ENCODE peak calls at places on chromosome 13, in four cellular contexts. One of them, this sample, is unnamed.

GRCh38 chr13:33401238-33401637 is 115.7 kb upstream of the STARD13 start:
- DNase-seq in body of pancreas: peak
- DNase-seq in BJ: no peak
- DNase-seq in natural killer cell: no peak
- DNase-seq in this sample: no peak

GRCh38 chr13:61898207-61898606 is 482.6 kb upstream of the PCDH20 start:
- DNase-seq in body of pancreas: no peak
- DNase-seq in BJ: no peak
- DNase-seq in natural killer cell: no peak
- DNase-seq in this sample: no peak

GRCh38 chr13:34420975-34421719 is 520.9 kb upstream of the NBEA start:
- DNase-seq in body of pancreas: no peak
- DNase-seq in BJ: no peak
- DNase-seq in natural killer cell: no peak
- DNase-seq in this sample: no peak

GRCh38 chr13:47066261-47066660 is 169.4 kb upstream of the HTR2A start:
- DNase-seq in body of pancreas: no peak
- DNase-seq in BJ: no peak
- DNase-seq in natural killer cell: no peak
- DNase-seq in this sample: no peak

GRCh38 chr13:80979035-80979641 is 638.2 kb upstream of the SPRY2 start:
- DNase-seq in body of pancreas: peak
- DNase-seq in BJ: peak
- DNase-seq in natural killer cell: no peak
- DNase-seq in this sample: peak

GRCh38 chr13:59452189-59452588 is 711.5 kb downstream of the DIAPH3 start:
- DNase-seq in body of pancreas: no peak
- DNase-seq in BJ: no peak
- DNase-seq in natural killer cell: no peak
- DNase-seq in this sample: no peak

GRCh38 chr13:38766799-38767198 is 79.9 kb downstream of the FREM2 start:
- DNase-seq in body of pancreas: no peak
- DNase-seq in BJ: no peak
- DNase-seq in natural killer cell: no peak
- DNase-seq in this sample: no peak

GRCh38 chr13:110360598-110360997 is 53.5 kb downstream of the COL4A2 start:
- DNase-seq in body of pancreas: no peak
- DNase-seq in BJ: no peak
- DNase-seq in natural killer cell: no peak
- DNase-seq in this sample: no peak

GRCh38 chr13:111853146-111853545 is 213.8 kb upstream of the SOX1 start:
- DNase-seq in body of pancreas: no peak
- DNase-seq in BJ: no peak
- DNase-seq in natural killer cell: no peak
- DNase-seq in this sample: no peak

GRCh38 chr13:99256709-99257108 is 1.5 kb downstream of the GPR18 start:
- DNase-seq in body of pancreas: no peak
- DNase-seq in BJ: peak
- DNase-seq in natural killer cell: no peak
- DNase-seq in this sample: no peak

GRCh38 chr13:77476456-77476855 is 59.0 kb upstream of the SCEL start:
- DNase-seq in body of pancreas: no peak
- DNase-seq in BJ: no peak
- DNase-seq in natural killer cell: no peak
- DNase-seq in this sample: no peak

GRCh38 chr13:62085832-62086231 is 670.2 kb upstream of the PCDH20 start:
- DNase-seq in body of pancreas: no peak
- DNase-seq in BJ: no peak
- DNase-seq in natural killer cell: no peak
- DNase-seq in this sample: no peak

GRCh38 chr13:113412440-113412839 is 40.8 kb downstream of the ADPRHL1 start:
- DNase-seq in body of pancreas: no peak
- DNase-seq in BJ: no peak
- DNase-seq in natural killer cell: no peak
- DNase-seq in this sample: no peak

GRCh38 chr13:30870049-30870884 is 35.8 kb upstream of the MEDAG start:
- DNase-seq in body of pancreas: peak
- DNase-seq in BJ: peak
- DNase-seq in natural killer cell: no peak
- DNase-seq in this sample: no peak

GRCh38 chr13:31044658-31045620 is 112.5 kb downstream of the TEX26 start:
- DNase-seq in body of pancreas: no peak
- DNase-seq in BJ: no peak
- DNase-seq in natural killer cell: no peak
- DNase-seq in this sample: no peak

GRCh38 chr13:113170503-113170902 is 12.1 kb downstream of the PROZ start:
- DNase-seq in body of pancreas: no peak
- DNase-seq in BJ: no peak
- DNase-seq in natural killer cell: no peak
- DNase-seq in this sample: no peak

GRCh38 chr13:77184455-77184854 is 142.4 kb downstream of the MYCBP2 start:
- DNase-seq in body of pancreas: no peak
- DNase-seq in BJ: no peak
- DNase-seq in natural killer cell: no peak
- DNase-seq in this sample: no peak

GRCh38 chr13:34864650-34865049 is 77.4 kb upstream of the NBEA start:
- DNase-seq in body of pancreas: no peak
- DNase-seq in BJ: no peak
- DNase-seq in natural killer cell: no peak
- DNase-seq in this sample: no peak

GRCh38 chr13:46288570-46289259 is 77.0 kb downstream of the LRRC63 start:
- DNase-seq in body of pancreas: no peak
- DNase-seq in BJ: no peak
- DNase-seq in natural killer cell: no peak
- DNase-seq in this sample: no peak

GRCh38 chr13:71712988-71713653 is 153.9 kb downstream of the DACH1 start:
- DNase-seq in body of pancreas: no peak
- DNase-seq in BJ: no peak
- DNase-seq in natural killer cell: no peak
- DNase-seq in this sample: no peak

GRCh38 chr13:25136872-25137623 is 35.0 kb downstream of the AMER2 start:
- DNase-seq in body of pancreas: no peak
- DNase-seq in BJ: no peak
- DNase-seq in natural killer cell: no peak
- DNase-seq in this sample: no peak

GRCh38 chr13:49315756-49316481 is 68.2 kb downstream of the CDADC1 start:
- DNase-seq in body of pancreas: no peak
- DNase-seq in BJ: no peak
- DNase-seq in natural killer cell: no peak
- DNase-seq in this sample: no peak

GRCh38 chr13:101916758-101917474 is 464.4 kb downstream of the ITGBL1 start:
- DNase-seq in body of pancreas: no peak
- DNase-seq in BJ: no peak
- DNase-seq in natural killer cell: no peak
- DNase-seq in this sample: peak

GRCh38 chr13:101917833-101918755 is 465.6 kb downstream of the ITGBL1 start:
- DNase-seq in body of pancreas: no peak
- DNase-seq in BJ: no peak
- DNase-seq in natural killer cell: no peak
- DNase-seq in this sample: no peak

GRCh38 chr13:101916108-101916757 is 463.8 kb downstream of the ITGBL1 start:
- DNase-seq in body of pancreas: peak
- DNase-seq in BJ: no peak
- DNase-seq in natural killer cell: no peak
- DNase-seq in this sample: peak

GRCh38 chr13:101917475-101917810 is 465.0 kb downstream of the ITGBL1 start:
- DNase-seq in body of pancreas: no peak
- DNase-seq in BJ: no peak
- DNase-seq in natural killer cell: no peak
- DNase-seq in this sample: no peak

DNA sequence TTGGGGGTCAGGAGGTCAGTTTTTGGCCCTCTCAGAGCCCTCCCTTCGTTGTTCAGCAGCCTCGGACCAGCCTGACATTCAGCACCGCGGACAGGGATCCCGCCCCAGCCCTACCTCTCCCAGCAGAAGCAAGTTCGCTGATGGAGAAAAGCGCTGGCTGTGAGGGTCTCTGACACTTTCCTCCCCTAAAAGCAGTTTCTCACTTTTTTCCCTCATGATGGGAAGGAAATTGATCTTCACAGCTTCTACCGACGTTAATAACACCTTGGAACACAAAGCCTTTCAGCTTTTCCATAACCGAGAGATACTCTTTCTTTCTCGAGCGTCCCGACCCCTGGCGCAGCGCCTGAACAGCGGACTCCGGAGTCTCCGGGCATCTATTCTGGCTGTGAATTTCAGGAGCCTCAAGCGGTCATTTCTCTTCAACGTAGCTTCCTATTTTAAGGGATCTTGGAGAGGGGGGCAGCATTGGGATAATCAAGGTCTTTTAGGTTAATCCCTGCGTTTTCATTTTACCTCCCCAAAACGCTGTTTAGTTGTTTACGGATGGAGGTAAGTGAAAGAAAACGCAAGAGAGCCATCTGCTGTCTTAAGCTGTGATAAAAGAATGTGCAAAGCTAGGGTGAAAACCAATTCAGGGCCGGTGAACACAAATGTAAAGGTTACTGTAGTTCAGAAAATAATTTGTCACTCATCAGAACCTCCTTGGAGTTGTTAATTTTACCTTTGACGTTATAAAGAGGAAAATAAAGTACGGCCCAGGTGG is 467.2 kb downstream of the ITGBL1 start:
- DNase-seq in body of pancreas: no peak
- DNase-seq in BJ: no peak
- DNase-seq in natural killer cell: no peak
- DNase-seq in this sample: peak
- TF ChIP-seq CTCF in body of pancreas: no peak
- TF ChIP-seq CTCF in BJ: no peak
- TF ChIP-seq CTCF in natural killer cell: no peak
- TF ChIP-seq CTCF in this sample: peak

DNA sequence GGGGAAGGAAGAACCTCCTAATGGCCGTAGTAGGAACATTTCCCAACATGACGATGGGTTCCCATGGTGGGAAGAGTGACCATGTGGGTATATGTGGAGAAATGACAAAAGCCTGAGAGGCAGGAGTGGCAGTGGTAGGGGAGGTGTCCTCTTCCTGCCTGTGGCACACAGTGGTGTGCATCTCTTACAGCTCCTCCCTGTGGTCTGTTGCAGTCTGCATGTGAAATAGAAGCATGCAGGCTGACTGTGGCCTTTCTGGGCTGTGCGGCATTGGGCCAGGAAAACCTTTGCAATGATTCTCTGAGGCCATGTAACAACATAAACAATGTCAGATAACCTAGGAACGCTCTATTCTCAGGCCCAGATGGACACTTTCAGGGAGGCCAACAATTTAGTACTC is 84.0 kb downstream of the LACC1 start:
- DNase-seq in body of pancreas: no peak
- DNase-seq in BJ: no peak
- DNase-seq in natural killer cell: peak
- DNase-seq in this sample: no peak
- TF ChIP-seq CTCF in body of pancreas: no peak
- TF ChIP-seq CTCF in BJ: no peak
- TF ChIP-seq CTCF in natural killer cell: peak
- TF ChIP-seq CTCF in this sample: no peak

GRCh38 chr13:20702945-20703784 is at the start of gene IL17D:
- DNase-seq in body of pancreas: peak
- DNase-seq in BJ: no peak
- DNase-seq in natural killer cell: peak
- DNase-seq in this sample: peak
- TF ChIP-seq CTCF in body of pancreas: no peak
- TF ChIP-seq CTCF in BJ: peak
- TF ChIP-seq CTCF in natural killer cell: no peak
- TF ChIP-seq CTCF in this sample: no peak

DNA sequence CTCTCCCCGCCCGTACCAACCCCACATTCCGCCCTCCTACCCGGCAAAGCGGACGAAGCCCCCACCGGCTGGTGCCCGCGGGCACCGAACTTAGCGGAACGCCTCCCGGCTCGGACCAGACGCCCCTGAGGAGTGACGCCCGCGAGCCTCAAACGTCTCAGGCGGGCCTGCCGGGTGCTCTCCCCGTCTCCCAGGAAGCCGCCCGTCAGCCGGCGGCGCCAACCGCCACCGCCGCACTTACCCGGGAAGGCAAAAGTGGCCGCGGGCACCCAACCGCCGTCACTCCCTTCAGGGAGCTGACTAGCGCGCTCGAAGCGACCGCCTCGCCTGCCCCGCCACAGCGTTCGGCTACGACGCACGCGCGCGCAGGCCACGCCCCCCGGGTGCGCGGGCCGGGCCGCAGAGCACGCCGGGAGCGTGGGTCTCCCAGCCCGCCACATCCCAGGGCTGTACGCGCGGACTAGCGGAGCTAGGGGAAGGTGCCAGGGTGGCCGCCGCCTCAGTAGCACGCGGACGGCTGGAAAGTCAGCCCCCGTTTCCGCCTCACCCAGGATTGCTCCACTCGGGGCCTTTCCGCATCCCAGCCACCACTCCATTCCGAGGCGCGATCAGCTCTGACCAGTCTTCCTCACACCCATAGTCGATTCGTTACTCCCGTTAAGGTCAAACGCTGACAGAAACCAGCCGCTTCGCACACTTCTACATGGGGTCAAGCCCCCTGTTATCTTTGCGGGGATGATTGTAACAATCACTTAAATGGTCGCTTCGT is at the start of gene TEX30:
- DNase-seq in body of pancreas: peak
- DNase-seq in BJ: peak
- DNase-seq in natural killer cell: peak
- DNase-seq in this sample: peak
- TF ChIP-seq CTCF in body of pancreas: no peak
- TF ChIP-seq CTCF in BJ: no peak
- TF ChIP-seq CTCF in natural killer cell: no peak
- TF ChIP-seq CTCF in this sample: no peak

This sample was measured in neural crest cell.